ENCODE peak calls at places on chromosome 2, in six cellular contexts. One of them, this sample, is unnamed.

GRCh38 chr2:11228692-11229091 is 73.4 kb downstream of the SLC66A3 start:
- DNase-seq in GM12865: no peak
- DNase-seq in aorta: no peak
- DNase-seq in AML-193: no peak
- DNase-seq in AG08396: no peak
- DNase-seq in fibroblast of mammary gland: no peak
- DNase-seq in this sample: no peak

GRCh38 chr2:211745295-211746097 is 793.1 kb downstream of the ERBB4 start:
- DNase-seq in GM12865: peak; percentile 70
- DNase-seq in AG08396: peak; percentile 56
- DNase-seq in fibroblast of mammary gland: peak; percentile 59
- DNase-seq in aorta: no peak
- DNase-seq in AML-193: peak; percentile 50
- DNase-seq in this sample: peak; percentile 6

GRCh38 chr2:240347373-240347940 is 88.0 kb upstream of the GPC1 start:
- DNase-seq in GM12865: no peak
- DNase-seq in fibroblast of mammary gland: no peak
- DNase-seq in aorta: no peak
- DNase-seq in AG08396: no peak
- DNase-seq in AML-193: no peak
- DNase-seq in this sample: no peak

GRCh38 chr2:120037995-120038541 is 25.2 kb downstream of the EPB41L5 start:
- DNase-seq in fibroblast of mammary gland: peak; percentile 73
- DNase-seq in aorta: no peak
- DNase-seq in AML-193: no peak
- DNase-seq in AG08396: no peak
- DNase-seq in GM12865: no peak
- DNase-seq in this sample: no peak

GRCh38 chr2:138500592-138501426 is 761 bp upstream of the SPOPL start:
- DNase-seq in AML-193: no peak
- DNase-seq in GM12865: peak; percentile 28
- DNase-seq in fibroblast of mammary gland: no peak
- DNase-seq in aorta: no peak
- DNase-seq in AG08396: peak; percentile 7
- DNase-seq in this sample: peak; percentile 6

GRCh38 chr2:66679422-66679821 is 244.5 kb downstream of the MEIS1 start:
- DNase-seq in GM12865: no peak
- DNase-seq in fibroblast of mammary gland: no peak
- DNase-seq in AG08396: no peak
- DNase-seq in AML-193: no peak
- DNase-seq in aorta: no peak
- DNase-seq in this sample: no peak

GRCh38 chr2:19540739-19541503 is 182.5 kb upstream of the OSR1 start:
- DNase-seq in GM12865: peak; percentile 24
- DNase-seq in aorta: no peak
- DNase-seq in AG08396: peak; percentile 31
- DNase-seq in AML-193: no peak
- DNase-seq in fibroblast of mammary gland: peak; percentile 97
- DNase-seq in this sample: peak; percentile 79

GRCh38 chr2:156565066-156565710 is 129.0 kb downstream of the GPD2 start:
- DNase-seq in aorta: no peak
- DNase-seq in AG08396: peak; percentile 60
- DNase-seq in AML-193: no peak
- DNase-seq in fibroblast of mammary gland: peak; percentile 81
- DNase-seq in GM12865: no peak
- DNase-seq in this sample: no peak

GRCh38 chr2:45882707-45883106 is 231.2 kb downstream of the PRKCE start:
- DNase-seq in AML-193: no peak
- DNase-seq in aorta: no peak
- DNase-seq in fibroblast of mammary gland: peak; percentile 63
- DNase-seq in AG08396: no peak
- DNase-seq in GM12865: no peak
- DNase-seq in this sample: no peak

GRCh38 chr2:187390891-187391290 is 57.2 kb downstream of the CALCRL start:
- DNase-seq in GM12865: no peak
- DNase-seq in AML-193: no peak
- DNase-seq in fibroblast of mammary gland: peak; percentile 84
- DNase-seq in aorta: no peak
- DNase-seq in AG08396: peak; percentile 43
- DNase-seq in this sample: peak; percentile 80

GRCh38 chr2:56227811-56228210 is 44.0 kb downstream of the CCDC85A start:
- DNase-seq in AG08396: no peak
- DNase-seq in AML-193: no peak
- DNase-seq in fibroblast of mammary gland: peak; percentile 57
- DNase-seq in aorta: no peak
- DNase-seq in GM12865: no peak
- DNase-seq in this sample: no peak

GRCh38 chr2:86293612-86294011 is 43.8 kb downstream of the REEP1 start:
- DNase-seq in GM12865: no peak
- DNase-seq in AG08396: no peak
- DNase-seq in fibroblast of mammary gland: peak; percentile 59
- DNase-seq in AML-193: no peak
- DNase-seq in aorta: no peak
- DNase-seq in this sample: no peak

GRCh38 chr2:86249176-86249842 is 50.1 kb downstream of the MRPL35 start:
- DNase-seq in aorta: no peak
- DNase-seq in GM12865: peak; percentile 81
- DNase-seq in AML-193: no peak
- DNase-seq in fibroblast of mammary gland: peak; percentile 93
- DNase-seq in AG08396: peak; percentile 37
- DNase-seq in this sample: no peak

GRCh38 chr2:60880633-60880987 is 764 bp upstream of the REL start:
- DNase-seq in GM12865: no peak
- DNase-seq in AML-193: peak; percentile 44
- DNase-seq in AG08396: peak; percentile 13
- DNase-seq in aorta: no peak
- DNase-seq in fibroblast of mammary gland: no peak
- DNase-seq in this sample: no peak

GRCh38 chr2:233051241-233052149 is 8.6 kb upstream of the INPP5D start:
- DNase-seq in AG08396: peak; percentile 54
- DNase-seq in aorta: peak; percentile 90
- DNase-seq in GM12865: no peak
- DNase-seq in AML-193: no peak
- DNase-seq in fibroblast of mammary gland: peak; percentile 90
- DNase-seq in this sample: no peak

GRCh38 chr2:207805566-207806226 is 36.0 kb upstream of the FZD5 start:
- DNase-seq in aorta: no peak
- DNase-seq in GM12865: peak; percentile 25
- DNase-seq in AML-193: no peak
- DNase-seq in AG08396: no peak
- DNase-seq in fibroblast of mammary gland: peak; percentile 15
- DNase-seq in this sample: no peak